ENCODE peak calls at places on chromosomes 13 and 19, in six cellular contexts. E is T-helper 1 cell, J is AG04450, Q is fibroblast of pulmonary artery, N is T1000, T is ureter. G is an unnamed sample.

GRCh38 chr13:77345150-77345780 is 18.4 kb upstream of the MYCBP2 start:
- DNase-seq in E (no peak), J (no peak), Q (no peak), N (no peak), T (no peak), G (no peak)

GRCh38 chr19:1675633-1676350 is 23.4 kb upstream of the TCF3 start:
- DNase-seq in E (no peak), J (no peak), Q (no peak), N (no peak), T (no peak), G (no peak)

GRCh38 chr13:34410653-34411052 is 531.4 kb upstream of the NBEA start:
- DNase-seq in E (no peak), J (no peak), Q (peak; percentile 34), N (no peak), T (no peak), G (no peak)

GRCh38 chr13:29754486-29754806 is 96.0 kb downstream of the UBL3 start:
- DNase-seq in E (no peak), J (no peak), Q (peak; percentile 39), N (peak; percentile 6), T (no peak), G (no peak)

GRCh38 chr19:8515317-8515716 is 1.4 kb upstream of the ZNF414 start:
- DNase-seq in E (no peak), J (no peak), Q (no peak), N (no peak), T (no peak), G (no peak)

GRCh38 chr19:54462713-54463530 is 656 bp downstream of the LENG9 start:
- DNase-seq in E (peak; percentile 40), J (no peak), Q (peak; percentile 70), N (peak; percentile 19), T (peak; percentile 75), G (no peak)

GRCh38 chr19:50721441-50722137 is 1.6 kb upstream of the CLEC11A start:
- DNase-seq in E (no peak), J (no peak), Q (no peak), N (no peak), T (no peak), G (no peak)

GRCh38 chr19:18612772-18613588 is at the start of gene TMEM59L:
- DNase-seq in E (peak; percentile 33), J (no peak), Q (no peak), N (no peak), T (no peak), G (no peak)

GRCh38 chr19:31718041-31718440 is 368.8 kb upstream of the TSHZ3 start:
- DNase-seq in E (no peak), J (no peak), Q (no peak), N (no peak), T (no peak), G (no peak)

GRCh38 chr13:61113140-61113658 is 302.4 kb downstream of the PCDH20 start:
- DNase-seq in E (no peak), J (no peak), Q (no peak), N (no peak), T (no peak), G (no peak)

GRCh38 chr19:46730595-46730994 is 13.7 kb upstream of the PRKD2 start:
- DNase-seq in E (no peak), J (no peak), Q (no peak), N (no peak), T (no peak), G (no peak)

GRCh38 chr13:107251321-107251720 is 683.4 kb upstream of the ARGLU1 start:
- DNase-seq in E (no peak), J (no peak), Q (no peak), N (no peak), T (no peak), G (no peak)

GRCh38 chr19:5801796-5802616 is 2.9 kb upstream of the NRTN start:
- DNase-seq in E (no peak), J (no peak), Q (peak; percentile 20), N (no peak), T (no peak), G (no peak)

GRCh38 chr13:21576424-21576823 is 27.5 kb downstream of the MICU2 start:
- DNase-seq in E (no peak), J (no peak), Q (no peak), N (no peak), T (no peak), G (no peak)

GRCh38 chr19:28436320-28436719 is 776.6 kb downstream of the UQCRFS1 start:
- DNase-seq in E (no peak), J (no peak), Q (no peak), N (no peak), T (no peak), G (no peak)

GRCh38 chr13:113126265-113127150 is 3.9 kb downstream of the F10 start:
- DNase-seq in E (no peak), J (no peak), Q (no peak), N (no peak), T (no peak), G (peak; percentile 75)

GRCh38 chr19:1269065-1269477 is at the start of gene CIRBP:
- DNase-seq in E (peak; percentile 99), J (peak; percentile 98), Q (peak; percentile 99), N (peak; percentile 99), T (peak; percentile 100), G (peak; percentile 100)

GRCh38 chr13:22080832-22081231 is 410.0 kb downstream of the FGF9 start:
- DNase-seq in E (no peak), J (no peak), Q (no peak), N (no peak), T (no peak), G (no peak)

GRCh38 chr19:20162821-20163220 is 4.2 kb upstream of the ZNF486 start:
- DNase-seq in E (no peak), J (no peak), Q (no peak), N (no peak), T (no peak), G (no peak)

GRCh38 chr19:4506449-4507149 is 11.7 kb downstream of the PLIN4 start:
- DNase-seq in E (no peak), J (peak; percentile 8), Q (peak; percentile 53), N (no peak), T (no peak), G (no peak)

GRCh38 chr19:17329061-17329767 is 5.4 kb downstream of the ANO8 start:
- DNase-seq in E (no peak), J (no peak), Q (no peak), N (no peak), T (no peak), G (no peak)

GRCh38 chr19:17159466-17160393 is 55.4 kb upstream of the USE1 start:
- DNase-seq in E (no peak), J (no peak), Q (no peak), N (no peak), T (no peak), G (no peak)

GRCh38 chr13:109846185-109846584 is 59.8 kb upstream of the IRS2 start:
- DNase-seq in E (no peak), J (no peak), Q (no peak), N (no peak), T (no peak), G (no peak)

GRCh38 chr19:3359850-3360493 is 6.4 kb upstream of the NFIC start:
- DNase-seq in E (no peak), J (no peak), Q (no peak), N (no peak), T (no peak), G (no peak)

GRCh38 chr19:34493038-34493648 is 11.6 kb downstream of the WTIP start:
- DNase-seq in E (no peak), J (no peak), Q (no peak), N (no peak), T (no peak), G (no peak)

GRCh38 chr19:14614099-14614412 is 31.2 kb downstream of the CLEC17A start:
- DNase-seq in E (no peak), J (no peak), Q (no peak), N (no peak), T (no peak), G (no peak)

GRCh38 chr19:2547721-2548120 is 71.8 kb downstream of the GADD45B start:
- DNase-seq in E (no peak), J (no peak), Q (no peak), N (no peak), T (no peak), G (no peak)

GRCh38 chr19:6971366-6971765 is 49.9 kb downstream of the MBD3L2B start:
- DNase-seq in E (no peak), J (no peak), Q (no peak), N (no peak), T (no peak), G (no peak)

GRCh38 chr19:7540761-7541480 is 5.4 kb downstream of the PNPLA6 start:
- DNase-seq in E (no peak), J (no peak), Q (peak; percentile 40), N (no peak), T (peak; percentile 43), G (peak; percentile 83)

GRCh38 chr19:33368074-33368864 is 5.2 kb upstream of the CEBPG start:
- DNase-seq in E (no peak), J (no peak), Q (peak; percentile 14), N (peak; percentile 31), T (no peak), G (no peak)

GRCh38 chr13:105346141-105346766 is 1189.2 kb downstream of the EFNB2 start:
- DNase-seq in E (no peak), J (peak; percentile 52), Q (peak; percentile 66), N (peak; percentile 4), T (no peak), G (no peak)

GRCh38 chr13:30126903-30127428 is 180.4 kb downstream of the KATNAL1 start:
- DNase-seq in E (no peak), J (no peak), Q (no peak), N (no peak), T (no peak), G (no peak)

G was measured in osteocyte.